ENCODE peak calls at places on chromosomes 16 and 17, in five cellular contexts. T, S, G, X and Z are unnamed samples.

GRCh38 chr16:69741519-69741918 is 13.2 kb downstream of the NOB1 start:
- DNase-seq in T (no peak), S (no peak), G (no peak), X (no peak), Z (no peak)

GRCh38 chr17:40417258-40417608 is 463 bp downstream of the TOP2A start:
- DNase-seq in T (no peak), S (no peak), G (no peak), X (no peak), Z (no peak)

GRCh38 chr17:55334285-55334684 is 69.5 kb downstream of the HLF start:
- DNase-seq in T (no peak), S (no peak), G (no peak), X (no peak), Z (no peak)

GRCh38 chr17:2721603-2722002 is 10.0 kb upstream of the CLUH start:
- DNase-seq in T (no peak), S (no peak), G (no peak), X (no peak), Z (no peak)

GRCh38 chr17:50184057-50184456 is 17.4 kb downstream of the COL1A1 start:
- DNase-seq in T (peak), S (no peak), G (no peak), X (no peak), Z (no peak)

GRCh38 chr16:50547340-50547865 is 793 bp upstream of the NKD1 start:
- DNase-seq in T (peak), S (peak), G (no peak), X (peak), Z (no peak)

GRCh38 chr16:424623-425081 is 797 bp upstream of the RAB11FIP3 start:
- DNase-seq in T (no peak), S (peak), G (no peak), X (peak), Z (peak)

GRCh38 chr16:66070140-66070887 is 296.2 kb upstream of the CDH5 start:
- DNase-seq in T (no peak), S (peak), G (no peak), X (peak), Z (peak)

GRCh38 chr17:21089933-21090888 is 36.6 kb upstream of the DHRS7B start:
- DNase-seq in T (no peak), S (no peak), G (no peak), X (no peak), Z (no peak)

GRCh38 chr17:82491196-82491530 is 28.4 kb upstream of the FOXK2 start:
- DNase-seq in T (no peak), S (no peak), G (no peak), X (no peak), Z (no peak)

DNA sequence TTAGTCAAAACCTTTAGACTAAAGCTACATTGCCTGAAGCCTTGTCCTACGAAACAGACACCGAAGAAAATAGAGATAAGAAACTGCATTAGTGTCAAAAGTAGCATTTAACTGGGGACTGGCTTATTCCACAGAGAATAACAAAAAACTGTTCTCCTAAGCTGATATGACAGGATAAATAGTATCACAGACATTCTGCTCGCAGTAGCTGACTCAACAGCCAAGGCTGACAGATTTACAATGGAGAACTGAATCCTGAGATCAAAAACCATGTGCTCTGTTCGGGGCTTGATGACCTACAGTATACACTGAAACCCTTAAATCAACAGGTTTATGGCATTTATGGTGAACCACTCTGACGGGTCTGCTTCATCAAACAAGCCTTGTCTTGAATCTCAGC is 25.5 kb downstream of the ADAMTS18 start:
- DNase-seq in T (no peak), S (no peak), G (no peak), X (no peak), Z (no peak)
- TF ChIP-seq EP300 in T (no peak), S (no peak), G (no peak), X (no peak), Z (no peak)

GRCh38 chr17:4908301-4908700 is 5.4 kb upstream of the CHRNE start:
- DNase-seq in T (no peak), S (no peak), G (no peak), X (no peak), Z (no peak)
- TF ChIP-seq EP300 in T (no peak), S (no peak), G (no peak), X (no peak), Z (no peak)

DNA sequence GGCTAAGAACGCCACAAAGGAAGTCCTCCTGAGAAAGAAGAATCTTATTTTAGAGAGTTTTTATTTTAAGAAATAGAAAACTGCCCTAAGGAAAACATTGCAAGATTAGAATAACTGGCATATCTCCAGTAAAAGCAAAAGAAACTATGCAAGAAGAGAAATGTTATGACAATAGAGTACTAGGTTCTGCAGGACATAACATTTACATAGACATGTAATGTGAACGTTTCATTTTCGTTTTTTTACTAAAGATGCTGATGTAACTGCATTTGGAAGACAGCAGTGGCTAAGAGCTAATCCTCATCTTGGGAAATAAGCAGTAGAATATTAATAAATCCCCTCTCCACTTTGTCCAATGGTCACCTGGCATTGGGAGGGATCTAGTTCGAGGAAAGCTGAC is 7.8 kb upstream of the ASGR2 start:
- DNase-seq in T (no peak), S (no peak), G (no peak), X (no peak), Z (no peak)
- TF ChIP-seq EP300 in T (no peak), S (no peak), G (no peak), X (no peak), Z (no peak)

GRCh38 chr17:3976675-3977171 is 12.5 kb upstream of the ATP2A3 start:
- DNase-seq in T (no peak), S (peak), G (no peak), X (no peak), Z (no peak)
- TF ChIP-seq EP300 in T (no peak), S (no peak), G (no peak), X (no peak), Z (no peak)

DNA sequence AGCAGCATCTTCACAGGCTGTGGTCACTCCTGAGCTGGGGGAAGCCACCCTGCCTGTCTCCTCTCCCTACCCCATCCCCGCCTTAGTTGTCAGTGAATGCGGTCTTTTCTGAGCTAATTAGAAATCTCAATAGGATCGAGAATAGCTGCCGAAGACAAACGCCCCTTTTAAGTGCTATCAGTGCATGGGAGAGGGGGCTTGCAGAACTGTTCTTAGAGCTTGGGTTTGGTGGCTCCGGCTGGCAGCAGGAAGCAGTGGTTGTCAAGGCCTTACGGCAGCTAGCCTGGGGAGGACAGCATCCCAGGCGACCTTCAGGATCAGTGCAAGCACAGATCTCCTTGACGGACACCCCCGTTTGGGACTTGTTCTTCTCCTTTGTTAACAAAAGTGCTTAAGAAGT is 195.1 kb downstream of the CCDC182 start:
- DNase-seq in T (no peak), S (no peak), G (no peak), X (no peak), Z (no peak)
- TF ChIP-seq EP300 in T (no peak), S (no peak), G (no peak), X (no peak), Z (no peak)

GRCh38 chr16:84791501-84791900 is 28.3 kb upstream of the CRISPLD2 start:
- DNase-seq in T (no peak), S (no peak), G (no peak), X (no peak), Z (no peak)

GRCh38 chr16:84794626-84795025 is 25.2 kb upstream of the CRISPLD2 start:
- DNase-seq in T (no peak), S (no peak), G (no peak), X (no peak), Z (no peak)

GRCh38 chr16:84800118-84800517 is 19.7 kb upstream of the CRISPLD2 start:
- DNase-seq in T (no peak), S (no peak), G (no peak), X (no peak), Z (no peak)

GRCh38 chr16:84791088-84791487 is 28.7 kb upstream of the CRISPLD2 start:
- DNase-seq in T (no peak), S (no peak), G (no peak), X (no peak), Z (no peak)

DNA sequence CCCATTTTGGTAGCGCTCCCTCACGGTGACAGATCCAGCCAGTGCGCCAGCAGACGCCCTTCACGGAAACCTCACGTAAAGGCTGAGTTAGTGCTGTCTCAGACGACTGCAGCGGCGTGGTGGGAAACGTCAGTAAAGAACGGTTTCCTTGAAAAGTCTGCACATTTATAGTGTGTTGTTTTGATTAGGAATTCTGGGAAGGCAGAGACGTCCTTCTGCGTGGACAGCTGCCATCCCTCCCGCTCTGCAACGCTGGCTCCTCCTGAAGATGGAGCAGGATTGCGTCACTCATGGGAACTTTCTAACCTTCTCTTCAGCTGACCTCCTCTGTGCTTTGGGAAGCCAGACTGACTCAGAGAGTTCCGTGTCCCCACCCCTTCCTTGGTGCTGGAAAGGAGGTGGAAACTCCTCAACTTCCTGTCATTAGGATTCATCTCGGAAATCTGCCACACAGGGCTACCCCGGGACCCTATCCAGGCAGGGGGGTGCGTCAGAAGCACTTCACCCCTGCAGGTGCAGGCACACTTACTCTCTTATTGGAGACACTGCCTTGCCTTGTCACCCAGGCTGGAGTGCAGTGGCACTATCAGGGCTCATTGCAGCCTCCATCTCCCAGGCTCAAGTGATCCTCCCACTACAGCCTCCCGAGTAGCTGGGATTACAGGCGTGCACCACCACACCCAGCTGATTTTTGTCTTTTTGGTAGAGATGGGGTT is 24.3 kb upstream of the CRISPLD2 start:
- DNase-seq in T (no peak), S (peak), G (peak), X (peak), Z (peak)
- TF ChIP-seq EP300 in T (no peak), S (peak), G (peak), X (peak), Z (peak)